ENCODE peak calls at places on chromosomes 7 and 10, in five cellular contexts. One of them, this sample, is unnamed.

GRCh38 chr10:57849726-57850357 is 417.9 kb downstream of the IPMK start:
- DNase-seq in NCI-H1930: no peak
- DNase-seq in H4: no peak
- DNase-seq in occipital lobe: no peak
- DNase-seq in prostate gland: no peak
- DNase-seq in this sample: no peak

GRCh38 chr10:79244841-79245504 is 102.3 kb upstream of the PPIF start:
- DNase-seq in NCI-H1930: no peak
- DNase-seq in prostate gland: no peak
- DNase-seq in occipital lobe: no peak
- DNase-seq in H4: no peak
- DNase-seq in this sample: no peak

GRCh38 chr7:45151967-45152366 is 5.6 kb upstream of the RAMP3 start:
- DNase-seq in occipital lobe: no peak
- DNase-seq in NCI-H1930: no peak
- DNase-seq in prostate gland: no peak
- DNase-seq in H4: no peak
- DNase-seq in this sample: no peak

GRCh38 chr10:124588736-124589451 is 127.3 kb downstream of the LHPP start:
- DNase-seq in H4: no peak
- DNase-seq in occipital lobe: peak; percentile 27
- DNase-seq in NCI-H1930: no peak
- DNase-seq in prostate gland: peak; percentile 71
- DNase-seq in this sample: no peak

GRCh38 chr7:152735443-152736004 is 24.0 kb upstream of the ACTR3B start:
- DNase-seq in NCI-H1930: no peak
- DNase-seq in occipital lobe: no peak
- DNase-seq in H4: peak; percentile 77
- DNase-seq in prostate gland: no peak
- DNase-seq in this sample: no peak

GRCh38 chr7:41599760-41600159 is 103.1 kb downstream of the INHBA start:
- DNase-seq in H4: no peak
- DNase-seq in occipital lobe: no peak
- DNase-seq in NCI-H1930: no peak
- DNase-seq in prostate gland: no peak
- DNase-seq in this sample: no peak

GRCh38 chr7:128115326-128115820 is 84.1 kb upstream of the LRRC4 start:
- DNase-seq in NCI-H1930: no peak
- DNase-seq in occipital lobe: no peak
- DNase-seq in prostate gland: no peak
- DNase-seq in H4: peak; percentile 60
- DNase-seq in this sample: no peak

GRCh38 chr10:14146005-14146404 is 184.7 kb downstream of the FRMD4A start:
- DNase-seq in prostate gland: no peak
- DNase-seq in occipital lobe: no peak
- DNase-seq in NCI-H1930: no peak
- DNase-seq in H4: peak; percentile 9
- DNase-seq in this sample: no peak

GRCh38 chr7:47654672-47655340 is 72.9 kb upstream of the TNS3 start:
- DNase-seq in NCI-H1930: no peak
- DNase-seq in H4: peak; percentile 65
- DNase-seq in occipital lobe: no peak
- DNase-seq in prostate gland: no peak
- DNase-seq in this sample: peak; percentile 62

GRCh38 chr7:5532520-5533335 is 109.1 kb upstream of the TNRC18 start:
- DNase-seq in NCI-H1930: no peak
- DNase-seq in occipital lobe: peak; percentile 12
- DNase-seq in prostate gland: peak; percentile 70
- DNase-seq in H4: peak; percentile 40
- DNase-seq in this sample: no peak

GRCh38 chr10:126137557-126138221 is 241.3 kb downstream of the FANK1 start:
- DNase-seq in prostate gland: no peak
- DNase-seq in NCI-H1930: no peak
- DNase-seq in H4: no peak
- DNase-seq in occipital lobe: no peak
- DNase-seq in this sample: no peak

GRCh38 chr7:66642186-66642585 is 13.5 kb downstream of the KCTD7 start:
- DNase-seq in NCI-H1930: no peak
- DNase-seq in occipital lobe: no peak
- DNase-seq in H4: no peak
- DNase-seq in prostate gland: no peak
- DNase-seq in this sample: no peak

GRCh38 chr7:43572516-43573049 is 10.3 kb upstream of the STK17A start:
- DNase-seq in NCI-H1930: no peak
- DNase-seq in occipital lobe: no peak
- DNase-seq in H4: peak; percentile 100
- DNase-seq in prostate gland: no peak
- DNase-seq in this sample: no peak